ENCODE peak calls at places on chromosomes 2 and 18, in seven cellular contexts. U is KBM-7; W is stimulated activated CD4-positive, alpha-beta T cell treated with anti-CD3 and anti-CD28 coated beads, Interleukin-2, amount 100 ng/mL, for 48 hours; P is COR-L47; O is neuronal stem cell; Y is GM20000; G is A549. V is an unnamed sample.

GRCh38 chr18:29838556-29838955 is 1204.0 kb downstream of the DSC3 start:
- DNase-seq in Y (no peak), O (no peak), G (no peak), P (no peak), U (no peak), W (no peak), V (no peak)

GRCh38 chr2:83364264-83364663 is 1094.8 kb downstream of the SUCLG1 start:
- DNase-seq in Y (no peak), P (no peak), O (no peak), G (no peak), W (no peak), U (no peak), V (no peak)

GRCh38 chr2:218717262-218717661 is 6.6 kb downstream of the TTLL4 start:
- DNase-seq in G (no peak), U (no peak), Y (no peak), O (no peak), W (no peak), P (no peak), V (no peak)

GRCh38 chr2:15754703-15755099 is 163.0 kb downstream of the DDX1 start:
- DNase-seq in P (no peak), G (no peak), O (no peak), U (no peak), W (no peak), Y (no peak), V (no peak)

GRCh38 chr2:42929985-42930581 is 137.7 kb upstream of the HAAO start:
- DNase-seq in G (no peak), Y (no peak), P (no peak), U (no peak), O (no peak), W (no peak), V (no peak)

GRCh38 chr2:65349863-65350262 is 82.5 kb downstream of the SPRED2 start:
- DNase-seq in G (no peak), O (no peak), U (peak; percentile 37), Y (no peak), P (peak; percentile 73), W (no peak), V (no peak)

GRCh38 chr18:28176933-28177827 is at the start of gene CDH2:
- DNase-seq in G (peak; percentile 66), O (peak; percentile 91), W (no peak), U (peak; percentile 10), P (peak; percentile 94), Y (peak; percentile 68), V (peak; percentile 27)

GRCh38 chr2:240494194-240494793 is 58.8 kb downstream of the GPC1 start:
- DNase-seq in Y (no peak), W (no peak), U (no peak), O (no peak), P (no peak), G (no peak), V (no peak)

GRCh38 chr18:21264651-21265050 is 22.6 kb downstream of the GREB1L start:
- DNase-seq in U (no peak), O (peak; percentile 79), W (no peak), G (no peak), P (peak; percentile 78), Y (no peak), V (no peak)

GRCh38 chr2:239383796-239384156 is 17.0 kb downstream of the HDAC4 start:
- DNase-seq in G (no peak), Y (no peak), P (no peak), U (no peak), O (no peak), W (no peak), V (no peak)

GRCh38 chr2:191927991-191928390 is 81.1 kb upstream of the CAVIN2 start:
- DNase-seq in O (no peak), W (no peak), G (no peak), U (no peak), Y (no peak), P (no peak), V (no peak)

GRCh38 chr2:229270551-229271410 is at the start of gene PID1:
- DNase-seq in P (peak; percentile 12), G (peak; percentile 21), Y (no peak), O (peak; percentile 55), U (no peak), W (no peak), V (no peak)

GRCh38 chr2:38164881-38165280 is 88.9 kb upstream of the CYP1B1 start:
- DNase-seq in O (no peak), G (no peak), U (no peak), P (no peak), W (no peak), Y (peak; percentile 24), V (no peak)

GRCh38 chr2:191105082-191105481 is 45.7 kb downstream of the STAT4 start:
- DNase-seq in O (no peak), U (no peak), W (no peak), G (no peak), P (no peak), Y (no peak), V (no peak)

GRCh38 chr2:84927275-84927627 is 21.8 kb downstream of the TMSB10 start:
- DNase-seq in W (no peak), O (no peak), G (no peak), Y (no peak), U (no peak), P (no peak), V (no peak)

GRCh38 chr2:148719941-148720436 is 75.4 kb downstream of the EPC2 start:
- DNase-seq in O (no peak), U (no peak), G (no peak), P (no peak), W (no peak), Y (no peak), V (no peak)

GRCh38 chr2:15941483-15941853 is 1.1 kb downstream of the MYCN start:
- DNase-seq in O (peak; percentile 71), P (no peak), G (peak; percentile 25), W (no peak), Y (peak; percentile 37), U (peak; percentile 30), V (peak; percentile 13)

GRCh38 chr2:149329470-149330126 is 789 bp upstream of the LYPD6 start:
- DNase-seq in Y (peak; percentile 41), G (peak; percentile 51), W (no peak), P (peak; percentile 67), U (peak; percentile 47), O (peak; percentile 53), V (no peak)

GRCh38 chr2:172998547-172998946 is 77.1 kb upstream of the MAP3K20 start:
- DNase-seq in W (no peak), G (no peak), U (no peak), Y (no peak), O (no peak), P (no peak), V (no peak)

GRCh38 chr18:6389005-6389404 is 25.7 kb downstream of the L3MBTL4 start:
- DNase-seq in P (no peak), Y (no peak), W (no peak), U (no peak), O (no peak), G (no peak), V (no peak)

GRCh38 chr2:148936857-148937450 is 61.9 kb downstream of the KIF5C start:
- DNase-seq in Y (peak; percentile 11), G (no peak), W (no peak), P (no peak), U (no peak), O (no peak), V (no peak)

GRCh38 chr18:11987527-11987926 is 6.2 kb downstream of the IMPA2 start:
- DNase-seq in U (peak; percentile 69), W (no peak), Y (no peak), O (no peak), P (no peak), G (no peak), V (no peak)

GRCh38 chr2:232592687-232593407 is 40.6 kb upstream of the EFHD1 start:
- DNase-seq in U (no peak), Y (no peak), W (no peak), O (no peak), P (no peak), G (peak; percentile 38), V (no peak)

GRCh38 chr2:128279786-128280701 is 38.6 kb downstream of the HS6ST1 start:
- DNase-seq in Y (no peak), U (peak; percentile 81), O (no peak), P (no peak), G (no peak), W (no peak), V (no peak)

GRCh38 chr2:23592061-23592685 is 207.2 kb downstream of the KLHL29 start:
- DNase-seq in Y (no peak), G (no peak), W (no peak), O (no peak), P (no peak), U (no peak), V (no peak)

V was measured in GM12892.